ENCODE peak calls at places on chromosomes 11 and 22, in six cellular contexts. X is neuronal stem cell, T is mesenchymal stem cell, D is IMR-90, P is H1, M is trophoblast cell. C is an unnamed sample.

GRCh38 chr22:21569459-21570161 is 2.1 kb downstream of the UBE2L3 start:
- DNase-seq in X (no peak), T (no peak), D (no peak), P (no peak), M (no peak), C (no peak)

GRCh38 chr11:2689551-2690260 is 10.1 kb downstream of the KCNQ1OT1 start:
- DNase-seq in X (no peak), T (no peak), D (no peak), P (no peak), M (no peak), C (no peak)

GRCh38 chr11:14500181-14500651 is 605 bp upstream of the COPB1 start:
- DNase-seq in X (peak; percentile 4), T (peak; percentile 73), D (peak; percentile 68), P (no peak), M (no peak), C (no peak)

GRCh38 chr11:11987503-11988022 is 20.9 kb downstream of the DKK3 start:
- DNase-seq in X (no peak), T (peak; percentile 91), D (peak; percentile 78), P (no peak), M (no peak), C (peak; percentile 27)

GRCh38 chr11:7892751-7893356 is 38.2 kb downstream of the OR10A6 start:
- DNase-seq in X (peak; percentile 35), T (peak; percentile 72), D (peak; percentile 74), P (no peak), M (peak; percentile 52), C (no peak)

GRCh38 chr11:36487619-36488018 is 22.5 kb downstream of the TRAF6 start:
- DNase-seq in X (no peak), T (no peak), D (no peak), P (no peak), M (no peak), C (no peak)

GRCh38 chr11:108135845-108136599 is 14.7 kb downstream of the ACAT1 start:
- DNase-seq in X (no peak), T (peak; percentile 26), D (peak; percentile 10), P (no peak), M (no peak), C (no peak)

GRCh38 chr11:32385998-32386397 is 49.3 kb downstream of the WT1 start:
- DNase-seq in X (peak; percentile 11), T (peak; percentile 71), D (peak; percentile 41), P (peak; percentile 21), M (no peak), C (peak; percentile 66)

GRCh38 chr11:57508341-57509170 is 6.9 kb downstream of the SLC43A1 start:
- DNase-seq in X (no peak), T (no peak), D (no peak), P (no peak), M (no peak), C (no peak)

GRCh38 chr22:24824250-24824649 is 18.2 kb downstream of the SGSM1 start:
- DNase-seq in X (no peak), T (no peak), D (no peak), P (no peak), M (no peak), C (no peak)

GRCh38 chr11:31884080-31884479 is 73.0 kb upstream of the PAX6 start:
- DNase-seq in X (no peak), T (no peak), D (no peak), P (no peak), M (no peak), C (no peak)

GRCh38 chr22:36052505-36052941 is 23.9 kb upstream of the RBFOX2 start:
- DNase-seq in X (no peak), T (peak; percentile 49), D (peak; percentile 57), P (no peak), M (peak; percentile 97), C (no peak)

GRCh38 chr11:38476808-38477565 is 1879.0 kb upstream of the RAG2 start:
- DNase-seq in X (no peak), T (peak; percentile 31), D (no peak), P (no peak), M (no peak), C (no peak)

GRCh38 chr11:88341852-88342251 is 4.3 kb upstream of the CTSC start:
- DNase-seq in X (no peak), T (no peak), D (no peak), P (no peak), M (no peak), C (peak; percentile 74)

GRCh38 chr11:9380773-9381172 is 3.7 kb upstream of the IPO7 start:
- DNase-seq in X (no peak), T (no peak), D (no peak), P (no peak), M (no peak), C (no peak)

GRCh38 chr11:9384535-9385287 is at the start of gene IPO7:
- DNase-seq in X (peak; percentile 82), T (peak; percentile 93), D (peak; percentile 92), P (peak; percentile 75), M (peak; percentile 90), C (peak; percentile 92)

GRCh38 chr11:9386901-9387300 is 2.4 kb downstream of the IPO7 start:
- DNase-seq in X (no peak), T (peak; percentile 19), D (no peak), P (no peak), M (no peak), C (no peak)

GRCh38 chr11:9386086-9386485 is 1.6 kb downstream of the IPO7 start:
- DNase-seq in X (no peak), T (no peak), D (no peak), P (no peak), M (no peak), C (no peak)

GRCh38 chr11:9385288-9385902 is 943 bp downstream of the IPO7 start:
- DNase-seq in X (no peak), T (no peak), D (no peak), P (no peak), M (no peak), C (peak; percentile 42)
- H2BK5ac ChIP-seq in X (peak overlapping the region; percentile 98), T (peak overlapping the region; percentile 74), D (peak overlapping the region; percentile 83), P (no peak overlapping the region), M (peak overlapping the region; percentile 66), C (no peak overlapping the region)

GRCh38 chr22:46012881-46013281 is 35.9 kb upstream of the WNT7B start:
- DNase-seq in X (no peak), T (no peak), D (no peak), P (no peak), M (no peak), C (no peak)
- H3K14ac ChIP-seq in X (peak overlapping the region; percentile 86), T (no peak overlapping the region), D (peak overlapping the region; percentile 57), P (no peak overlapping the region), M (peak overlapping the region; percentile 73), C (no peak overlapping the region)

GRCh38 chr22:29580200-29580810 is 608 bp downstream of the NIPSNAP1 start:
- DNase-seq in X (no peak), T (peak; percentile 10), D (no peak), P (no peak), M (no peak), C (peak; percentile 43)
- H3K18ac ChIP-seq in X (peak overlapping the region; percentile 99), T (peak overlapping the region; percentile 85), D (no peak overlapping the region), P (peak overlapping the region; percentile 100), M (peak overlapping the region; percentile 28), C (peak overlapping the region; percentile 83)

GRCh38 chr11:6612008-6612815 is at the start of gene TAF10:
- DNase-seq in X (peak; percentile 90), T (peak; percentile 98), D (peak; percentile 96), P (no peak), M (peak; percentile 97), C (peak; percentile 96)

GRCh38 chr11:6610591-6610990 is 1.4 kb downstream of the TAF10 start:
- DNase-seq in X (no peak), T (no peak), D (no peak), P (no peak), M (no peak), C (peak; percentile 26)

GRCh38 chr11:6612816-6613136 is 760 bp upstream of the TAF10 start:
- DNase-seq in X (no peak), T (no peak), D (no peak), P (no peak), M (no peak), C (peak; percentile 57)

GRCh38 chr11:6609502-6610015 is 2.5 kb downstream of the TAF10 start:
- DNase-seq in X (no peak), T (no peak), D (no peak), P (no peak), M (no peak), C (peak; percentile 2)

GRCh38 chr11:6611092-6612007 is 666 bp downstream of the TAF10 start:
- DNase-seq in X (no peak), T (peak; percentile 34), D (peak; percentile 21), P (no peak), M (no peak), C (peak; percentile 27)
- H2BK5ac ChIP-seq in X (no peak overlapping the region), T (peak overlapping the region; percentile 71), D (peak overlapping the region; percentile 72), P (peak overlapping the region; percentile 9), M (peak overlapping the region; percentile 79), C (no peak overlapping the region)